ENCODE peak calls at places on chromosomes 2 and 18, in four cellular contexts. One of them, this sample, is unnamed.

GRCh38 chr2:6826081-6826913 is 39.4 kb downstream of the CMPK2 start:
- DNase-seq in fibroblast of lung: peak; percentile 75
- DNase-seq in A549: peak; percentile 26
- DNase-seq in brain microvascular endothelial cell: peak; percentile 77
- DNase-seq in this sample: no peak

GRCh38 chr2:31052284-31052683 is 86.0 kb downstream of the GALNT14 start:
- DNase-seq in fibroblast of lung: no peak
- DNase-seq in A549: no peak
- DNase-seq in brain microvascular endothelial cell: no peak
- DNase-seq in this sample: no peak

GRCh38 chr18:14767474-14767873 is 19.5 kb downstream of the ANKRD30B start:
- DNase-seq in fibroblast of lung: no peak
- DNase-seq in A549: no peak
- DNase-seq in brain microvascular endothelial cell: no peak
- DNase-seq in this sample: no peak

GRCh38 chr2:235082939-235083338 is 131.1 kb downstream of the SH3BP4 start:
- DNase-seq in fibroblast of lung: no peak
- DNase-seq in A549: no peak
- DNase-seq in brain microvascular endothelial cell: no peak
- DNase-seq in this sample: no peak

GRCh38 chr18:48829443-48830149 is 121.2 kb downstream of the SMAD7 start:
- DNase-seq in fibroblast of lung: no peak
- DNase-seq in A549: no peak
- DNase-seq in brain microvascular endothelial cell: no peak
- DNase-seq in this sample: peak; percentile 67

GRCh38 chr2:24824966-24825882 is 32.0 kb downstream of the CENPO start:
- DNase-seq in fibroblast of lung: no peak
- DNase-seq in A549: peak; percentile 48
- DNase-seq in brain microvascular endothelial cell: no peak
- DNase-seq in this sample: peak; percentile 41

GRCh38 chr2:127941461-127941860 is 55.7 kb upstream of the AMMECR1L start:
- DNase-seq in fibroblast of lung: no peak
- DNase-seq in A549: no peak
- DNase-seq in brain microvascular endothelial cell: peak; percentile 29
- DNase-seq in this sample: no peak

GRCh38 chr2:110157153-110157793 is 41.7 kb upstream of the MALL start:
- DNase-seq in fibroblast of lung: peak; percentile 62
- DNase-seq in A549: peak; percentile 42
- DNase-seq in brain microvascular endothelial cell: peak; percentile 66
- DNase-seq in this sample: no peak

GRCh38 chr2:125095826-125096225 is 1070.7 kb downstream of the CNTNAP5 start:
- DNase-seq in fibroblast of lung: no peak
- DNase-seq in A549: no peak
- DNase-seq in brain microvascular endothelial cell: no peak
- DNase-seq in this sample: no peak

GRCh38 chr2:44952806-44953685 is 11.5 kb downstream of the SIX3 start:
- DNase-seq in fibroblast of lung: no peak
- DNase-seq in A549: no peak
- DNase-seq in brain microvascular endothelial cell: no peak
- DNase-seq in this sample: no peak

GRCh38 chr18:50862401-50862800 is 16.5 kb upstream of the ME2 start:
- DNase-seq in fibroblast of lung: no peak
- DNase-seq in A549: no peak
- DNase-seq in brain microvascular endothelial cell: no peak
- DNase-seq in this sample: no peak

GRCh38 chr18:50863840-50864239 is 15.1 kb upstream of the ME2 start:
- DNase-seq in fibroblast of lung: no peak
- DNase-seq in A549: no peak
- DNase-seq in brain microvascular endothelial cell: no peak
- DNase-seq in this sample: no peak

GRCh38 chr18:50869150-50869549 is 9.8 kb upstream of the ME2 start:
- DNase-seq in fibroblast of lung: no peak
- DNase-seq in A549: no peak
- DNase-seq in brain microvascular endothelial cell: no peak
- DNase-seq in this sample: no peak

GRCh38 chr18:50870138-50870845 is 8.6 kb upstream of the ME2 start:
- DNase-seq in fibroblast of lung: peak; percentile 85
- DNase-seq in A549: no peak
- DNase-seq in brain microvascular endothelial cell: peak; percentile 55
- DNase-seq in this sample: no peak

DNA sequence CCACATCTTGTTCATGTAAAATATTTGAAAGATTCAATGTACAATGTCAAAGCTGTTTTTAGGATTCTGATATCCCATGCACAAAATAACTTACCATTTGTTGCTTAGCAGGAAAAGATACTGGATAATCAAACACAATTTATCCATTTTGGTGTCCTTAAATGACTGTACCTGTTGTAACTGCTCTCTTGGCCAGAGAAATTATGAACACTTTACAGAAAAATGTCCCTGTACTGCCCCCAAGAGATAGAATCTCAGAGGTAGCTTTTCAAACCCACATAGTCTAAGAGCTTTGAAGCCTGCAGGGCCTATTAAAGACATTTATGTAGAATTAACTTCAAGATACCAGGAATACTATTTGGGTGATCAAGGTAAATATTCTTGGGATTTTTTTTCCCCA is 12.2 kb upstream of the ME2 start:
- DNase-seq in fibroblast of lung: peak; percentile 12
- DNase-seq in A549: no peak
- DNase-seq in brain microvascular endothelial cell: no peak
- DNase-seq in this sample: no peak
- TF ChIP-seq CTCF in fibroblast of lung: peak; percentile 11
- TF ChIP-seq CTCF in A549: peak; percentile 35
- TF ChIP-seq CTCF in brain microvascular endothelial cell: peak; percentile 29
- TF ChIP-seq CTCF in this sample: no peak

DNA sequence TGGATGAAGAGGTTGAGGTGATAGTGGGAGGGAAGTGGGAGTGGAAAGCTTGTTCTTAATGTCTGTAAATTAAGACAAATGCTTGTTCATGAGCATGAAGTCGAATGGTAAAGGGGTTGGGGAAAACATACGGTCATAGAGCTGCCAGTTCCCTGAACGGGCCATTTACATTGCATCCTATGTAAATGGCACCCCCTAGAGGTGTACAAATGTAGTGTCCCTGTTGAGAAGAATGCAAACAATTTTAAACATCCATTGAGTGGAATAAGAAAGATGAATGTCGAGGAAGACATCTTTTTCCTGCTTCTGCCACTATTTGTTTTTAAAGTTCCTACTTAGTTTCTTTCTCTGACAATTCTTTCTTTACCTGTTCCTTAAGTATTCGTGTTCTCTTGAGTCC is 155.7 kb downstream of the RDH14 start:
- DNase-seq in fibroblast of lung: no peak
- DNase-seq in A549: no peak
- DNase-seq in brain microvascular endothelial cell: no peak
- DNase-seq in this sample: no peak
- TF ChIP-seq CTCF in fibroblast of lung: no peak
- TF ChIP-seq CTCF in A549: peak; percentile 55
- TF ChIP-seq CTCF in brain microvascular endothelial cell: peak; percentile 33
- TF ChIP-seq CTCF in this sample: no peak

GRCh38 chr2:11829324-11829946 is 83.0 kb downstream of the LPIN1 start:
- DNase-seq in fibroblast of lung: peak; percentile 42
- DNase-seq in A549: peak; percentile 57
- DNase-seq in brain microvascular endothelial cell: peak; percentile 33
- DNase-seq in this sample: peak; percentile 93
- TF ChIP-seq CTCF in fibroblast of lung: peak; percentile 45
- TF ChIP-seq CTCF in A549: peak; percentile 46
- TF ChIP-seq CTCF in brain microvascular endothelial cell: peak; percentile 72
- TF ChIP-seq CTCF in this sample: peak; percentile 58

DNA sequence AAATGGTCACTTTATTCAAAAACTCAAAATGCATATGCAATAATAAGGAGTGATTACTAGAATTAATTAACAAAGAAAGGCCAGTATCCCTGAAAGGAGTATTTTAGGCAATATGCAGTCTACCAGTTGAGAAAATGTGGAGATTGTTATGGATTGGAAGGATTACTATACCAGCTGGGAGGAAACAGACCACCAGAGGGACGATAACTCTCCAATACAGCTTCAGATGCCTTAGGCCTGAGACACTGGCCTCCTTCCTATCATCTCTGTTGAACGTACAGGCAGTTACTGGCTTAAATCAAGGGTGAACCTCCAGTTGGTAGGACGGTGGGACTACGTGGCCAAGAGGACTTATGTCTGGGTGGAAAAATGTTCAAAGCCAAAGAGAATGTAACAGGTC is 336.4 kb upstream of the EPHA4 start:
- DNase-seq in fibroblast of lung: no peak
- DNase-seq in A549: no peak
- DNase-seq in brain microvascular endothelial cell: no peak
- DNase-seq in this sample: no peak
- TF ChIP-seq CTCF in fibroblast of lung: no peak
- TF ChIP-seq CTCF in A549: no peak
- TF ChIP-seq CTCF in brain microvascular endothelial cell: no peak
- TF ChIP-seq CTCF in this sample: no peak

GRCh38 chr2:197134206-197134605 is 176.4 kb downstream of the ANKRD44 start:
- DNase-seq in fibroblast of lung: peak; percentile 23
- DNase-seq in A549: no peak
- DNase-seq in brain microvascular endothelial cell: no peak
- DNase-seq in this sample: no peak
- TF ChIP-seq CTCF in fibroblast of lung: peak; percentile 35
- TF ChIP-seq CTCF in A549: no peak
- TF ChIP-seq CTCF in brain microvascular endothelial cell: peak; percentile 8
- TF ChIP-seq CTCF in this sample: no peak

GRCh38 chr2:209331291-209331844 is 92.5 kb upstream of the MAP2 start:
- DNase-seq in fibroblast of lung: peak; percentile 49
- DNase-seq in A549: peak; percentile 4
- DNase-seq in brain microvascular endothelial cell: peak; percentile 29
- DNase-seq in this sample: no peak
- TF ChIP-seq CTCF in fibroblast of lung: peak; percentile 44
- TF ChIP-seq CTCF in A549: peak; percentile 54
- TF ChIP-seq CTCF in brain microvascular endothelial cell: peak; percentile 51
- TF ChIP-seq CTCF in this sample: no peak